ENCODE peak calls at places on chromosome 21, in four cellular contexts. B is OCI-LY7, C is IMR-90, I is lower lobe of right lung. Y is an unnamed sample.

GRCh38 chr21:45146301-45146700 is 71.9 kb downstream of the ADARB1 start:
- DNase-seq in B (no peak), I (no peak), C (no peak), Y (no peak)

GRCh38 chr21:31182231-31183129 is 144.2 kb upstream of the KRTAP19-8 start:
- DNase-seq in B (no peak), C (no peak), I (no peak), Y (no peak)

GRCh38 chr21:17472167-17472566 is 40.7 kb upstream of the CXADR start:
- DNase-seq in I (no peak), B (no peak), C (no peak), Y (no peak)

GRCh38 chr21:45556645-45557601 is 14.7 kb upstream of the SLC19A1 start:
- DNase-seq in I (peak), B (no peak), C (no peak), Y (no peak)

GRCh38 chr21:45830221-45830640 is 151.3 kb upstream of the COL6A1 start:
- DNase-seq in C (no peak), I (no peak), B (no peak), Y (no peak)

GRCh38 chr21:27569831-27570230 is 602.9 kb upstream of the ADAMTS5 start:
- DNase-seq in B (no peak), C (no peak), I (no peak), Y (no peak)

GRCh38 chr21:26659181-26659580 is 86.1 kb upstream of the CYYR1 start:
- DNase-seq in I (no peak), C (no peak), B (no peak), Y (peak)

GRCh38 chr21:42509239-42509638 is 4.4 kb upstream of the SLC37A1 start:
- DNase-seq in B (no peak), I (no peak), C (no peak), Y (no peak)

GRCh38 chr21:46116846-46117585 is 19.1 kb downstream of the COL6A2 start:
- DNase-seq in I (peak), C (no peak), B (no peak), Y (peak)

GRCh38 chr21:45525910-45526306 is 16.3 kb downstream of the SLC19A1 start:
- DNase-seq in C (no peak), I (peak), B (no peak), Y (no peak)

GRCh38 chr21:44836666-44837471 is 19.0 kb upstream of the SUMO3 start:
- DNase-seq in B (no peak), C (no peak), I (no peak), Y (no peak)

GRCh38 chr21:27645285-27645684 is 678.4 kb upstream of the ADAMTS5 start:
- DNase-seq in C (peak), B (no peak), I (no peak), Y (peak)

GRCh38 chr21:36860736-36861594 is 105.5 kb downstream of the HLCS start:
- DNase-seq in B (no peak), I (no peak), C (peak), Y (peak)

GRCh38 chr21:43634618-43635017 is 24.7 kb downstream of the HSF2BP start:
- DNase-seq in B (no peak), C (peak), I (no peak), Y (peak)

GRCh38 chr21:36854391-36854790 is 112.1 kb downstream of the HLCS start:
- DNase-seq in C (peak), I (no peak), B (peak), Y (no peak)

GRCh38 chr21:27023186-27023585 is 56.3 kb upstream of the ADAMTS5 start:
- DNase-seq in I (no peak), B (no peak), C (no peak), Y (no peak)

GRCh38 chr21:17789085-17789484 is 30.1 kb downstream of the C21orf91 start:
- DNase-seq in I (no peak), C (no peak), B (no peak), Y (no peak)

GRCh38 chr21:43585924-43586411 is 73.3 kb downstream of the HSF2BP start:
- DNase-seq in C (peak), B (no peak), I (no peak), Y (peak)

GRCh38 chr21:44564099-44564498 is 5.5 kb upstream of the KRTAP10-3 start:
- DNase-seq in I (no peak), C (no peak), B (no peak), Y (no peak)

GRCh38 chr21:27246741-27247140 is 279.9 kb upstream of the ADAMTS5 start:
- DNase-seq in B (no peak), C (peak), I (no peak), Y (peak)

DNA sequence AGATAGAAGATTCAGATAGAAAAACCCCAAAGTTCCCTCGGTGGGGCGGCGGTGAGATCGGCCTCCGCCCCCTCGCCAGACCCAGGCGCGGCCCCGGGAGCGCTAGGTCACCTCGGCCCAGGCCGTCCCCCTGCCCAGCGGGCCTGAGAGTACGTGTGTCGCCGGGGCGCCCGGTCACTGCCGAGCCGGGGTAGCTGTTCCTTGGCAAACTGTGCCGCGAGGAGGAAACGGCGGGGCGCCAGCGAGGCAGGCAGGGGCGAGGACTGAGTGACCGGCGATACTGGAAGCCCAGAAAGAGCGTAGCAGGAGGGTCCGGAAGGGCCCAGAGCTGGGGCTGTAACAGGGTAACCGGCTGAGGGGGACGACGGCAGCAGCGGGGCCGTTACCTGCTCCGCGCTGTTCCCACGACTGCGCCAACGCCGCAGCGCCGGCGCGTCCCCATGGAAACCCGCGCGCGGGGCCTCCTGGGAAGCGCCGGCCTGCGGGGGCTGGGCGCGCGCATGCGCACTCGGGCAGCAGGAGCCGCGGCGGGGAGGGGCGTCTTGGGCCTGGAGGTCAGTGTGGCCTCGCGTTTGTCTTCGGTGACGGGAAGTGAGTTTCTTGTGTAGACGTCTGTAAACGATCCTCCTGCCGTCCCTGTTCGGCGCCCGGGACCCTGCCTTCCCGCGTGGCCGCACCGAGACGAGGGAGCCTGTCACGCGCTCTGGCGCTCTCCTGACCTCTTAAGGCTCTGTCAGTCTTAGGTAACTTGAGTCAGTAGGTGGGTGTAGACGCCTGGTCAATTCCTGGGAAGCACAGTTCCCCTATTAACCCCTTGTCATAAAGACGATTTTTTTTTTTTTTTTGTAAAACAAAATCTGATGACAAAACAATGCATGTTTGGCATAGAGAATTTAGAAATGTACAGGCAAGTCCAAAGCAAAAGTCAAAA is at the start of gene LCA5L:
- DNase-seq in I (peak), C (peak), B (peak), Y (peak)
- TF ChIP-seq CTCF in I (no peak), C (peak), B (peak), Y (no peak)

GRCh38 chr21:15735409-15735808 is 5.6 kb downstream of the USP25 start:
- DNase-seq in I (no peak), B (no peak), C (no peak), Y (no peak)
- H3K4me3 ChIP-seq in I (no peak), B (no peak), C (no peak), Y (no peak)

DNA sequence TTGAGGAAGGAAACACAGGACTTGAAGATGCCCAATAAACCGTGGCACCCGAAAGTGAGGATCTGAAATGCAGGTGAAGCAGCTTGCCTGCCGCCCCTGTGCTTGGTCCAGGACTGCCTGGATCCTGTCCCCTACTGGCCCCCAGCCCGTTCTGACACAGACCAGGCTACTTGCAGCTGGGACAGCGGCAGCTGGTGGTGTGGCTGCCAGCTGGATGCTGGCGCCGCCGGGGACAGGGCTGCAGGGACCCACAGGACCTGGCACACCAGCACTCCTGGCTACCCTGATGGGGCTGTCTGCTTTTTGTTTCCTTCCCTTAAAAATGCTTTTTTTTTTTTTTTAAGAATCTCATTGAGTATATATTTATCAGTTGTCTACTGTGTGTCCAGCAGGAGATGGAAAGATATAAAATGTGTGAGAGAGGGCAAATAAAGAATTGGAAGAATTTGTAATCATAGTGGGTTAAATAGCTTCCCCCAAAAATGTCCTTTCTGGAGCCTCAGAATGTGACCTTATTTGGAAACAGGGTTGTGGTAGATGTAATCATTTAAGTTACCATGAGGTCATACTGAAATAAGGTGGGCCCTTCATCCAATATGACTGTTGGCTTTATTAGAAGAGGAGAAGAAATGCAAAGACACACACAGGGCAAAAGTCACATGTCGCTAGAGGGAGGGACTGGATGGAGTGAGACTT is 165.6 kb downstream of the DSCAM start:
- DNase-seq in C (no peak), B (no peak), I (no peak), Y (no peak)
- TF ChIP-seq CTCF in C (no peak), B (no peak), I (no peak), Y (no peak)

GRCh38 chr21:25240974-25241373 is 366.3 kb downstream of the MRPL39 start:
- DNase-seq in C (no peak), B (no peak), I (no peak), Y (no peak)

GRCh38 chr21:25234857-25235801 is 372.2 kb downstream of the MRPL39 start:
- DNase-seq in B (no peak), C (no peak), I (no peak), Y (no peak)
- H3K4me3 ChIP-seq in B (no peak), C (no peak), I (no peak), Y (no peak)

DNA sequence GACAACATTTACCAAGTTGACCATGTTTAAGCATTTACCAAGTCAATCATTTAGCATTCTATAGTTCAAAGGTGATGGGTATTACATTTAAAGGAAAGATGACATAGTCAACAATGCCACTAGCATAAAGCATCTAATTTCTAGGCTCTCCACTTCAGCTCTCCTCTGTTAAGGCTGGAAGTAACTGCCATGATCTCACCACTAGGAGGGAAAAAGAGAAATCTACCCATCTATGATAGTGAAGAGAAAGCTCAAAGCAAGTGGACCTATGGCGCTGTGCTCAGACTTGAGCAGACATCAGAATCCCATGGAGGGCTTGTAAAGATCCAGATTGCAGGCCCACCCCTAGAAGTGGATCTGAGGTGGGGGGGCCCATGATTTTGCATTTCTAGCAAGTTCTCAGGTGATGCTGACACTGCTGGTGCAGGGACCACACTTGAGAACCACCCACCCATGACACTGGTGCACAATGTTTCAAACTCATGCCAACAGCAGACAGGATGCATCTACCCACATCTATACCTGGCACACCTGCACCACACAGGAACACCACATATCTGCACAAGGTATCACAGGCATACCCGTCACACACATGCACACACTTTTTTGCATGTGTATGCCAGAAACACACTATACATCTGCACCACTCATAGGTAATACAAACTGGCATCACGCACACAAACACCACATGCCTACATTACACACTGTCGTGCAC is 392.9 kb upstream of the RUNX1 start:
- DNase-seq in B (no peak), C (no peak), I (no peak), Y (no peak)
- TF ChIP-seq CTCF in B (no peak), C (peak), I (no peak), Y (no peak)

DNA sequence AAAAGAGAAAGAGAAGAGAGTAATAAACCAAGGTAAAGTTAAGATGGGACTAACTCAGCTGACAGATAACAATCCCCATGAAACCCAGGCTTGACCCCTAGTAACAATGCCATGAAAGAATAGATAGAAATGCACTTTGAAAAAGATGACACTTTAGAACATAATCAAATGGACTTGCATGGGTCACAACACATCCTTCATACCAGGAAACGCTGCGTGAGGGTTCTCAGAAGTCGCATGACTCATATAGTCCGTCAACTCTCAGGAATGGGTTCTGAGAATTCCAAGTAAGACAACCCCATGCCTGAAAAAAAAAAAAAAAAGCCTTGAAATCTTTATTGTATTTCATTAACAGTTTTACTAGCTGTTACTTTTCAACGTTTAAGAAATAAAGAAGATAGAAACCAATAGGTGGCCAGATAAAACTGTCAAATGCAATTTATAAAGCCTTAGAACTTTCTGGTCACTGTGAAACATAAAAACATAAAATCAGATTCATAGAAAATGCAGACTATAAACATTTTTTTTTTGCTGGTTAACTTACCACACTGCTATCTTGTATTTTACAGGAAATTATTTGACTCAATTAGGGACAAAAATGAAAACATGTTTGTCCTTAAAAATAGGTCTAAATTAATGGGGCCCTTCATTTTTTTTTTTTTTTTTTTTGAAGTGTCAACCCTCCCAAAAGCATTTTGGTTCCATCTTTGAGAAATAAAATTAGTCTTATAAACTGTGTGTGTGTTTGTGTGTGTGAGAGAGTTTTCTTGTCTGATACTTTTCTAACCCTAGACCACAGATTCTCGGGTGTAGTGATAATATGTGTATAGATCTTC is 202.1 kb downstream of the NCAM2 start:
- DNase-seq in I (no peak), C (peak), B (no peak), Y (peak)
- H3K4me3 ChIP-seq in I (peak), C (no peak), B (no peak), Y (peak)